ENCODE peak calls at places on chromosomes 12 and 14, in eight cellular contexts. One of them, this sample, is unnamed.

GRCh38 chr12:57229041-57229633 is 374 bp upstream of the SHMT2 start:
- DNase-seq in IMR-90: no peak
- DNase-seq in AG08395: no peak
- DNase-seq in foreskin keratinocyte: no peak
- DNase-seq in GM12864: no peak
- DNase-seq in nephron progenitor cell: no peak
- DNase-seq in Calu3: no peak
- DNase-seq in SK-N-SH: no peak
- DNase-seq in this sample: no peak

GRCh38 chr12:70443274-70443673 is 77.2 kb downstream of the KCNMB4 start:
- DNase-seq in Calu3: no peak
- DNase-seq in AG08395: no peak
- DNase-seq in GM12864: no peak
- DNase-seq in nephron progenitor cell: no peak
- DNase-seq in foreskin keratinocyte: peak
- DNase-seq in IMR-90: no peak
- DNase-seq in SK-N-SH: no peak
- DNase-seq in this sample: no peak

GRCh38 chr12:130513572-130513971 is 175.9 kb downstream of the PIWIL1 start:
- DNase-seq in SK-N-SH: no peak
- DNase-seq in Calu3: no peak
- DNase-seq in AG08395: no peak
- DNase-seq in nephron progenitor cell: no peak
- DNase-seq in IMR-90: no peak
- DNase-seq in foreskin keratinocyte: no peak
- DNase-seq in GM12864: no peak
- DNase-seq in this sample: no peak

GRCh38 chr14:76696361-76696760 is 64.9 kb upstream of the VASH1 start:
- DNase-seq in IMR-90: no peak
- DNase-seq in nephron progenitor cell: no peak
- DNase-seq in Calu3: no peak
- DNase-seq in foreskin keratinocyte: no peak
- DNase-seq in SK-N-SH: no peak
- DNase-seq in AG08395: no peak
- DNase-seq in GM12864: no peak
- DNase-seq in this sample: no peak

GRCh38 chr12:103278329-103278728 is 217.4 kb downstream of the C12orf42 start:
- DNase-seq in nephron progenitor cell: no peak
- DNase-seq in foreskin keratinocyte: no peak
- DNase-seq in SK-N-SH: no peak
- DNase-seq in AG08395: no peak
- DNase-seq in GM12864: no peak
- DNase-seq in Calu3: no peak
- DNase-seq in IMR-90: no peak
- DNase-seq in this sample: no peak

GRCh38 chr14:61640158-61640833 is 55.0 kb upstream of the HIF1A start:
- DNase-seq in foreskin keratinocyte: no peak
- DNase-seq in SK-N-SH: no peak
- DNase-seq in IMR-90: no peak
- DNase-seq in Calu3: no peak
- DNase-seq in AG08395: no peak
- DNase-seq in GM12864: no peak
- DNase-seq in nephron progenitor cell: no peak
- DNase-seq in this sample: no peak

GRCh38 chr12:16788888-16789790 is 183.2 kb upstream of the LMO3 start:
- DNase-seq in Calu3: no peak
- DNase-seq in foreskin keratinocyte: no peak
- DNase-seq in SK-N-SH: peak
- DNase-seq in nephron progenitor cell: peak
- DNase-seq in GM12864: no peak
- DNase-seq in AG08395: no peak
- DNase-seq in IMR-90: no peak
- DNase-seq in this sample: no peak

GRCh38 chr12:3213171-3213570 is 136.0 kb downstream of the TSPAN9 start:
- DNase-seq in nephron progenitor cell: no peak
- DNase-seq in GM12864: no peak
- DNase-seq in Calu3: no peak
- DNase-seq in foreskin keratinocyte: no peak
- DNase-seq in SK-N-SH: no peak
- DNase-seq in AG08395: no peak
- DNase-seq in IMR-90: no peak
- DNase-seq in this sample: no peak

GRCh38 chr12:92769124-92769901 is 66.5 kb downstream of the PLEKHG7 start:
- DNase-seq in AG08395: no peak
- DNase-seq in Calu3: no peak
- DNase-seq in SK-N-SH: no peak
- DNase-seq in IMR-90: no peak
- DNase-seq in nephron progenitor cell: no peak
- DNase-seq in GM12864: peak
- DNase-seq in foreskin keratinocyte: no peak
- DNase-seq in this sample: no peak

GRCh38 chr14:71680733-71681387 is 251.4 kb upstream of the RGS6 start:
- DNase-seq in SK-N-SH: no peak
- DNase-seq in foreskin keratinocyte: no peak
- DNase-seq in Calu3: no peak
- DNase-seq in IMR-90: no peak
- DNase-seq in GM12864: no peak
- DNase-seq in AG08395: no peak
- DNase-seq in nephron progenitor cell: no peak
- DNase-seq in this sample: no peak

GRCh38 chr12:49288412-49288853 is 6.5 kb upstream of the PRPH start:
- DNase-seq in Calu3: peak
- DNase-seq in foreskin keratinocyte: no peak
- DNase-seq in AG08395: peak
- DNase-seq in SK-N-SH: peak
- DNase-seq in IMR-90: peak
- DNase-seq in GM12864: no peak
- DNase-seq in nephron progenitor cell: peak
- DNase-seq in this sample: peak

GRCh38 chr12:54378791-54379400 is 5.6 kb downstream of the ZNF385A start:
- DNase-seq in foreskin keratinocyte: no peak
- DNase-seq in nephron progenitor cell: peak
- DNase-seq in IMR-90: no peak
- DNase-seq in Calu3: peak
- DNase-seq in SK-N-SH: peak
- DNase-seq in AG08395: peak
- DNase-seq in GM12864: no peak
- DNase-seq in this sample: no peak

This sample was measured in T-helper 2 cell.